ENCODE peak calls at places on chromosome 9, in four cellular contexts. One of them, this sample, is unnamed.

GRCh38 chr9:8374471-8374870 is 574.9 kb upstream of the DMAC1 start:
- DNase-seq in GM12878: no peak
- DNase-seq in HepG2: no peak
- DNase-seq in H1: no peak
- DNase-seq in this sample: no peak

GRCh38 chr9:17116400-17116837 is 18.4 kb upstream of the CNTLN start:
- DNase-seq in GM12878: no peak
- DNase-seq in HepG2: peak
- DNase-seq in H1: no peak
- DNase-seq in this sample: peak

GRCh38 chr9:130938652-130939404 is at the start of gene FIBCD1:
- DNase-seq in GM12878: no peak
- DNase-seq in HepG2: no peak
- DNase-seq in H1: no peak
- DNase-seq in this sample: no peak

GRCh38 chr9:106039151-106039935 is 345.0 kb downstream of the TMEM38B start:
- DNase-seq in GM12878: no peak
- DNase-seq in HepG2: no peak
- DNase-seq in H1: no peak
- DNase-seq in this sample: no peak

GRCh38 chr9:122374885-122375420 is 4.1 kb downstream of the PTGS1 start:
- DNase-seq in GM12878: no peak
- DNase-seq in HepG2: no peak
- DNase-seq in H1: no peak
- DNase-seq in this sample: no peak

GRCh38 chr9:116101516-116101915 is 52.1 kb upstream of the PAPPA start:
- DNase-seq in GM12878: no peak
- DNase-seq in HepG2: no peak
- DNase-seq in H1: no peak
- DNase-seq in this sample: no peak

GRCh38 chr9:13023498-13023897 is 248.7 kb downstream of the LURAP1L start:
- DNase-seq in GM12878: no peak
- DNase-seq in HepG2: peak
- DNase-seq in H1: no peak
- DNase-seq in this sample: no peak

GRCh38 chr9:64773491-64773931 is 511.5 kb downstream of the FOXD4L5 start:
- DNase-seq in GM12878: no peak
- DNase-seq in HepG2: no peak
- DNase-seq in H1: no peak
- DNase-seq in this sample: no peak

GRCh38 chr9:127558581-127559246 is 53.4 kb upstream of the STXBP1 start:
- DNase-seq in GM12878: no peak
- DNase-seq in HepG2: no peak
- DNase-seq in H1: no peak
- DNase-seq in this sample: no peak

GRCh38 chr9:14271078-14271673 is 42.8 kb downstream of the NFIB start:
- DNase-seq in GM12878: no peak
- DNase-seq in HepG2: peak
- DNase-seq in H1: no peak
- DNase-seq in this sample: no peak

GRCh38 chr9:121133104-121133816 is 58.5 kb downstream of the CNTRL start:
- DNase-seq in GM12878: no peak
- DNase-seq in HepG2: peak
- DNase-seq in H1: no peak
- DNase-seq in this sample: peak

GRCh38 chr9:72271617-72272478 is 93.2 kb downstream of the ZFAND5 start:
- DNase-seq in GM12878: no peak
- DNase-seq in HepG2: peak
- DNase-seq in H1: no peak
- DNase-seq in this sample: peak

GRCh38 chr9:108913391-108913790 is 20.5 kb downstream of the ELP1 start:
- DNase-seq in GM12878: no peak
- DNase-seq in HepG2: no peak
- DNase-seq in H1: no peak
- DNase-seq in this sample: no peak

GRCh38 chr9:24189986-24190385 is 355.7 kb downstream of the IZUMO3 start:
- DNase-seq in GM12878: no peak
- DNase-seq in HepG2: no peak
- DNase-seq in H1: no peak
- DNase-seq in this sample: no peak

GRCh38 chr9:13979941-13980318 is 334.0 kb downstream of the NFIB start:
- DNase-seq in GM12878: no peak
- DNase-seq in HepG2: no peak
- DNase-seq in H1: no peak
- DNase-seq in this sample: no peak

GRCh38 chr9:109171926-109172325 is 4.9 kb upstream of the FRRS1L start:
- DNase-seq in GM12878: no peak
- DNase-seq in HepG2: no peak
- DNase-seq in H1: no peak
- DNase-seq in this sample: no peak

GRCh38 chr9:120935383-120935857 is 8.8 kb upstream of the TRAF1 start:
- DNase-seq in GM12878: no peak
- DNase-seq in HepG2: no peak
- DNase-seq in H1: no peak
- DNase-seq in this sample: no peak

GRCh38 chr9:131348631-131349521 is 45.0 kb upstream of the PRRC2B start:
- DNase-seq in GM12878: no peak
- DNase-seq in HepG2: no peak
- DNase-seq in H1: no peak
- DNase-seq in this sample: no peak

GRCh38 chr9:112338561-112338960 is 5.1 kb upstream of the PTBP3 start:
- DNase-seq in GM12878: no peak
- DNase-seq in HepG2: no peak
- DNase-seq in H1: no peak
- DNase-seq in this sample: no peak

GRCh38 chr9:114291064-114291474 is 31.8 kb upstream of the ORM1 start:
- DNase-seq in GM12878: no peak
- DNase-seq in HepG2: peak
- DNase-seq in H1: peak
- DNase-seq in this sample: peak

GRCh38 chr9:124122813-124123462 is 111.4 kb downstream of the LHX2 start:
- DNase-seq in GM12878: no peak
- DNase-seq in HepG2: no peak
- DNase-seq in H1: no peak
- DNase-seq in this sample: no peak

GRCh38 chr9:94606641-94607339 is 13.2 kb upstream of the FBP2 start:
- DNase-seq in GM12878: no peak
- DNase-seq in HepG2: peak
- DNase-seq in H1: no peak
- DNase-seq in this sample: no peak

GRCh38 chr9:76987594-76988200 is 31.8 kb upstream of the FOXB2 start:
- DNase-seq in GM12878: peak
- DNase-seq in HepG2: peak
- DNase-seq in H1: peak
- DNase-seq in this sample: peak

GRCh38 chr9:113674436-113674835 is 201.7 kb upstream of the ZNF618 start:
- DNase-seq in GM12878: no peak
- DNase-seq in HepG2: no peak
- DNase-seq in H1: no peak
- DNase-seq in this sample: no peak

GRCh38 chr9:28841795-28842194 is 1268.5 kb upstream of the C9orf72 start:
- DNase-seq in GM12878: no peak
- DNase-seq in HepG2: no peak
- DNase-seq in H1: no peak
- DNase-seq in this sample: no peak

GRCh38 chr9:101376117-101376866 is 8.5 kb downstream of the BAAT start:
- DNase-seq in GM12878: no peak
- DNase-seq in HepG2: no peak
- DNase-seq in H1: no peak
- DNase-seq in this sample: no peak

GRCh38 chr9:86637515-86637914 is 283.3 kb upstream of the TUT7 start:
- DNase-seq in GM12878: no peak
- DNase-seq in HepG2: no peak
- DNase-seq in H1: peak
- DNase-seq in this sample: peak

GRCh38 chr9:129481824-129482511 is 138.9 kb downstream of the C9orf50 start:
- DNase-seq in GM12878: no peak
- DNase-seq in HepG2: no peak
- DNase-seq in H1: no peak
- DNase-seq in this sample: no peak

GRCh38 chr9:108924436-108924835 is 9.5 kb downstream of the ELP1 start:
- DNase-seq in GM12878: no peak
- DNase-seq in HepG2: no peak
- DNase-seq in H1: no peak
- DNase-seq in this sample: no peak

GRCh38 chr9:70618784-70619183 is 204.3 kb upstream of the KLF9 start:
- DNase-seq in GM12878: no peak
- DNase-seq in HepG2: no peak
- DNase-seq in H1: no peak
- DNase-seq in this sample: no peak

GRCh38 chr9:105232207-105232606 is 12.2 kb upstream of the SLC44A1 start:
- DNase-seq in GM12878: no peak
- DNase-seq in HepG2: no peak
- DNase-seq in H1: no peak
- DNase-seq in this sample: no peak

GRCh38 chr9:85949591-85950335 is 8.8 kb downstream of the NAA35 start:
- DNase-seq in GM12878: no peak
- DNase-seq in HepG2: no peak
- DNase-seq in H1: no peak
- DNase-seq in this sample: no peak

GRCh38 chr9:87102131-87102530 is 154.8 kb upstream of the GAS1 start:
- DNase-seq in GM12878: no peak
- DNase-seq in HepG2: no peak
- DNase-seq in H1: no peak
- DNase-seq in this sample: no peak

GRCh38 chr9:76868897-76869296 is 37.0 kb downstream of the PRUNE2 start:
- DNase-seq in GM12878: no peak
- DNase-seq in HepG2: no peak
- DNase-seq in H1: no peak
- DNase-seq in this sample: no peak

GRCh38 chr9:132114102-132114707 is 34.5 kb upstream of the MED27 start:
- DNase-seq in GM12878: no peak
- DNase-seq in HepG2: peak
- DNase-seq in H1: no peak
- DNase-seq in this sample: peak

GRCh38 chr9:133374612-133375115 is 1.2 kb downstream of the SURF4 start:
- DNase-seq in GM12878: no peak
- DNase-seq in HepG2: no peak
- DNase-seq in H1: no peak
- DNase-seq in this sample: no peak

GRCh38 chr9:121013911-121014310 is 36.2 kb downstream of the C5 start:
- DNase-seq in GM12878: no peak
- DNase-seq in HepG2: no peak
- DNase-seq in H1: no peak
- DNase-seq in this sample: no peak

GRCh38 chr9:69671291-69671903 is 774 bp downstream of the APBA1 start:
- DNase-seq in GM12878: no peak
- DNase-seq in HepG2: no peak
- DNase-seq in H1: no peak
- DNase-seq in this sample: no peak

GRCh38 chr9:1875921-1876448 is 139.2 kb upstream of the SMARCA2 start:
- DNase-seq in GM12878: peak
- DNase-seq in HepG2: no peak
- DNase-seq in H1: no peak
- DNase-seq in this sample: no peak

GRCh38 chr9:126297656-126298318 is 28.8 kb upstream of the MVB12B start:
- DNase-seq in GM12878: no peak
- DNase-seq in HepG2: no peak
- DNase-seq in H1: no peak
- DNase-seq in this sample: no peak
- TF ChIP-seq SUZ12 in GM12878: no peak
- TF ChIP-seq SUZ12 in HepG2: no peak
- TF ChIP-seq SUZ12 in H1: no peak
- TF ChIP-seq SUZ12 in this sample: no peak

GRCh38 chr9:125516381-125516960 is 190.5 kb downstream of the MAPKAP1 start:
- DNase-seq in GM12878: no peak
- DNase-seq in HepG2: no peak
- DNase-seq in H1: no peak
- DNase-seq in this sample: no peak
- TF ChIP-seq ZNF274 in GM12878: no peak
- TF ChIP-seq ZNF274 in HepG2: no peak
- TF ChIP-seq ZNF274 in H1: no peak
- TF ChIP-seq ZNF274 in this sample: no peak

GRCh38 chr9:136502940-136503550 is 20.2 kb upstream of the SEC16A start:
- DNase-seq in GM12878: no peak
- DNase-seq in HepG2: no peak
- DNase-seq in H1: no peak
- DNase-seq in this sample: no peak

GRCh38 chr9:136504512-136505348 is 21.9 kb upstream of the SEC16A start:
- DNase-seq in GM12878: no peak
- DNase-seq in HepG2: no peak
- DNase-seq in H1: no peak
- DNase-seq in this sample: no peak

GRCh38 chr9:136499935-136500910 is 17.4 kb upstream of the SEC16A start:
- DNase-seq in GM12878: no peak
- DNase-seq in HepG2: no peak
- DNase-seq in H1: no peak
- DNase-seq in this sample: no peak

GRCh38 chr9:136501686-136502085 is 18.8 kb upstream of the SEC16A start:
- DNase-seq in GM12878: no peak
- DNase-seq in HepG2: no peak
- DNase-seq in H1: no peak
- DNase-seq in this sample: no peak

DNA sequence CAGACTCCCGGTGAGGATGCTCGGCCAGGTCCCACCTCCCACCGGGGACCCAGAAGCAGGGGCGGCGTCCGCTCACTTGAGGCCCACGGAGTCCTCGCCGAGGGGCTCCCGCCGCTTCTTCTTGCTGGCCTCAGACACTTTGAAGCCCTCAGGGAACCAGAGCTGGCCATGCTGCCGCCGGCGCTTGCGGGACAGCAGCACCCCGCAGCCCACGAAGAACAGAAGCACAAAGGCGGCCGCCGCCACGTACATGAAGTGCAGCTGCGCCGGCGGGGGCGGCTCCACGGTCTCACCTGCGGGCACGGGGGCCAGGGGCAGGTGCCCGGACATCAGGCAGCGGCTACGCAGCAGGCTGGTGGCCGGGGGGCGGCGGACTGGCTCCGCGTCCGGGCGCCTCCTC is 19.4 kb upstream of the SEC16A start:
- DNase-seq in GM12878: no peak
- DNase-seq in HepG2: no peak
- DNase-seq in H1: no peak
- DNase-seq in this sample: no peak
- H3K9ac ChIP-seq in GM12878: no peak
- H3K9ac ChIP-seq in HepG2: no peak
- H3K9ac ChIP-seq in H1: no peak
- H3K9ac ChIP-seq in this sample: no peak

GRCh38 chr9:89993678-89994630 is 389.1 kb downstream of the GADD45G start:
- DNase-seq in GM12878: no peak
- DNase-seq in HepG2: peak
- DNase-seq in H1: no peak
- DNase-seq in this sample: no peak
- TF ChIP-seq SUZ12 in GM12878: no peak
- TF ChIP-seq SUZ12 in HepG2: no peak
- TF ChIP-seq SUZ12 in H1: no peak
- TF ChIP-seq SUZ12 in this sample: no peak

This sample was measured in NT2/D1.